ENCODE peak calls at places on chromosomes 2 and 18, in five cellular contexts. L, E, T, P and Y are unnamed samples.

GRCh38 chr18:10771053-10771709 is 245.4 kb downstream of the NAPG start:
- DNase-seq in L (no peak), E (peak), T (no peak), P (no peak), Y (no peak)

GRCh38 chr2:98569197-98569793 is 39.0 kb downstream of the COA5 start:
- DNase-seq in L (no peak), E (peak), T (peak), P (peak), Y (no peak)

GRCh38 chr2:20050712-20051517 is 513 bp downstream of the LAPTM4A start:
- DNase-seq in L (peak), E (no peak), T (peak), P (peak), Y (no peak)

GRCh38 chr2:46829240-46829970 is 86.2 kb downstream of the MCFD2 start:
- DNase-seq in L (no peak), E (no peak), T (no peak), P (no peak), Y (no peak)

GRCh38 chr2:238117199-238118154 is 17.3 kb downstream of the ESPNL start:
- DNase-seq in L (no peak), E (no peak), T (no peak), P (no peak), Y (no peak)

GRCh38 chr18:48186861-48187260 is 222.3 kb downstream of the ZBTB7C start:
- DNase-seq in L (no peak), E (no peak), T (no peak), P (no peak), Y (no peak)

GRCh38 chr2:138267161-138267901 is 234.2 kb upstream of the SPOPL start:
- DNase-seq in L (no peak), E (peak), T (no peak), P (peak), Y (no peak)

GRCh38 chr2:189022002-189022401 is 47.8 kb downstream of the COL3A1 start:
- DNase-seq in L (peak), E (peak), T (no peak), P (peak), Y (no peak)

GRCh38 chr2:138615257-138615656 is 113.7 kb downstream of the SPOPL start:
- DNase-seq in L (no peak), E (peak), T (no peak), P (no peak), Y (no peak)

GRCh38 chr2:219418155-219418569 is at the start of gene DES:
- DNase-seq in L (peak), E (no peak), T (no peak), P (no peak), Y (no peak)
- H3K4me3 ChIP-seq in L (peak), E (peak), T (no peak), P (no peak), Y (no peak)

GRCh38 chr2:120109186-120110061 is 96.5 kb downstream of the EPB41L5 start:
- DNase-seq in L (peak), E (peak), T (no peak), P (peak), Y (no peak)
- TF ChIP-seq CTCF in L (peak), E (peak), T (peak), P (peak), Y (peak)

GRCh38 chr2:74028290-74028689 is 43.6 kb downstream of the TET3 start:
- DNase-seq in L (no peak), E (no peak), T (no peak), P (no peak), Y (no peak)

GRCh38 chr2:74027496-74027895 is 42.8 kb downstream of the TET3 start:
- DNase-seq in L (no peak), E (no peak), T (no peak), P (no peak), Y (no peak)

GRCh38 chr2:74025971-74026612 is 41.4 kb downstream of the TET3 start:
- DNase-seq in L (no peak), E (no peak), T (peak), P (no peak), Y (no peak)

GRCh38 chr2:74024216-74024615 is 39.5 kb downstream of the TET3 start:
- DNase-seq in L (no peak), E (no peak), T (peak), P (no peak), Y (no peak)

GRCh38 chr2:74026674-74027294 is 42.1 kb downstream of the TET3 start:
- DNase-seq in L (no peak), E (no peak), T (no peak), P (no peak), Y (no peak)
- H3K4me3 ChIP-seq in L (no peak), E (no peak), T (no peak), P (no peak), Y (no peak)

DNA sequence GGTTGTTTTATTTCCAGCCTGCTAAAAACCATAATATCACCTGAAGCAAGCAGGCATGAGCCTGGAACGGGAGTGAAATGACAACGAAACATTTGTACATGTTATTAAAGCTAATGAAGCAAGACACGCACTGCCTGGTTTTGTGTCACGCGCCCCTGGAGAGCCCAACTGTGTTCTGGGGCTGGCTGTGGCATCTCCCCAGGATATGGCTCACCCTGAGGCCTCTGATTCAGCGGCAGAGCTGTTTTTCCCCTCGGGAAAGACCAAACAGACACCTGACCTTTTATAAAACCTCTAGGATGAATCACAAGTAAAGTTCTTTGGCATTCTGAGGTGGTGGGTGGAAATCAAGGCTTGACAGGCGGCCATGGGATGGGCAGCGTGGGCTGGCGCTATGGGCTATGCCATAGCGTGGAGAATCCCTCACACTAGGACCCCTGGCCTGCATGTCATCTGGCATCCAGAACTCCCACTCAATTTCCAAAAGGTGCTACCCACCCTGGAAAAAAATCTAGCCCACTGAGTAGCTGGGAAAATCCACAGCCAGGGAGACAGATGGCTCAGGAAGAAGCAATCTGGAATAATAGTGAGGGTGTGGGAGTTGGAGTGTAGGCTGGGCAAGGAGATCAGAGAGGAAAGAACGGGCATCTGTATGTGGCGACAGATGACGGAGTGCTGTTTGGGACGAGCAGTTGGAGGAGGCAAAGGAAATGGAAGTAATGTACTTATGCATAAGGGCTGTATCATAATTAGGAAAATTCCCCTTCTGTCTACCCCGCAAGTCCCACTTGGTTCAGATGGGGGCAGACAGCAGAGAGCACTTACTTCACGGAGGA is 262.0 kb downstream of the AFF3 start:
- DNase-seq in L (no peak), E (peak), T (no peak), P (no peak), Y (peak)
- TF ChIP-seq CTCF in L (no peak), E (no peak), T (no peak), P (no peak), Y (no peak)

GRCh38 chr2:234463626-234464290 is 33.1 kb downstream of the ARL4C start:
- DNase-seq in L (no peak), E (no peak), T (peak), P (no peak), Y (peak)
- H3K4me3 ChIP-seq in L (no peak), E (no peak), T (no peak), P (no peak), Y (no peak)

GRCh38 chr2:23291274-23291673 is 93.7 kb upstream of the KLHL29 start:
- DNase-seq in L (no peak), E (no peak), T (no peak), P (peak), Y (no peak)

GRCh38 chr2:23292024-23292423 is 93.0 kb upstream of the KLHL29 start:
- DNase-seq in L (no peak), E (no peak), T (no peak), P (no peak), Y (no peak)

GRCh38 chr2:23293063-23293462 is 91.9 kb upstream of the KLHL29 start:
- DNase-seq in L (no peak), E (peak), T (no peak), P (peak), Y (no peak)

GRCh38 chr2:23293756-23294155 is 91.2 kb upstream of the KLHL29 start:
- DNase-seq in L (no peak), E (no peak), T (no peak), P (peak), Y (no peak)

GRCh38 chr2:23294238-23294637 is 90.7 kb upstream of the KLHL29 start:
- DNase-seq in L (no peak), E (no peak), T (no peak), P (no peak), Y (no peak)
- TF ChIP-seq CTCF in L (no peak), E (no peak), T (no peak), P (no peak), Y (no peak)

GRCh38 chr2:241317391-241317790 is 1.7 kb downstream of the SEPTIN2 start:
- DNase-seq in L (no peak), E (no peak), T (no peak), P (no peak), Y (no peak)
- H3K4me3 ChIP-seq in L (peak), E (peak), T (no peak), P (peak), Y (peak)

GRCh38 chr2:235098273-235098672 is 146.5 kb downstream of the SH3BP4 start:
- DNase-seq in L (no peak), E (no peak), T (no peak), P (no peak), Y (no peak)
- TF ChIP-seq CTCF in L (no peak), E (no peak), T (no peak), P (no peak), Y (peak)

DNA sequence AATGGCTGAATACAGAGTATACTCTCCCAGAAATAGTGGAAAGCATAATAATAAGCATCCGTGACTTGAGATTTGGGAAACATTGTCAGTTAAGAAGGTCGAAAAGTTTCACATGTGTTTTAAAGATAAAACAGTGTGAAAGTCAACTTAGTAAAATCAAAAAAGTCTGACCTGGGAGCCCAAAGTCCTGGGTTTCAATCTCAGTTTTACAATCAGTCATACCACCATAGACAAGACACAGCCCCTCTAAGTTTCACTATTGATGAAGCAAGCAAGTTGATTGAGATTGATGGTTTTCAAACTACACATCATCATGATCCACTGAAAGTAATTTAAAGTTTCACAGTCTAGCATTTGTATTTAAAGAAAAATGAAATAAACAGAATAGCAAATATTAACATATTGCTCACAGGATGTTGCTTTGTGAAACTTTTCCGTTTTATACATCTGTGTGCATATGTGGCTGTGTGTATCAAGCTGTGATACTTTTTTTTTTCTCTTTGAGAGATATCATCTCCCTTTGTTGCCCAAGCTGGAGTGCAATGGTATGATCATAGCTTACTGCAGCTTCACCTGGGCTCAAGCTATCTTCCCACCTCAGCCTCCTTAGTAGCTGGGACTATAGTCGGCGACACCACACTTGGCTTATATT is 71.1 kb downstream of the PIK3C3 start:
- DNase-seq in L (no peak), E (no peak), T (no peak), P (no peak), Y (no peak)
- H3K4me3 ChIP-seq in L (no peak), E (no peak), T (no peak), P (no peak), Y (no peak)